ENCODE peak calls at places on chromosomes 7 and 10, in five cellular contexts. One of them, this sample, is unnamed.

GRCh38 chr10:85400981-85401695 is 965.5 kb downstream of the GRID1 start:
- DNase-seq in GM19239: no peak
- DNase-seq in CD14-positive monocyte: no peak
- DNase-seq in Calu3: no peak
- DNase-seq in stimulated activated CD4-positive, alpha-beta T cell treated with anti-CD3 and anti-CD28 coated beads, Interleukin-1b, Interleukin-23, amount 100 ng/mL, for 48 hours: no peak
- DNase-seq in this sample: no peak

GRCh38 chr7:68441610-68442009 is 1156.7 kb upstream of the AUTS2 start:
- DNase-seq in GM19239: no peak
- DNase-seq in CD14-positive monocyte: no peak
- DNase-seq in Calu3: no peak
- DNase-seq in stimulated activated CD4-positive, alpha-beta T cell treated with anti-CD3 and anti-CD28 coated beads, Interleukin-1b, Interleukin-23, amount 100 ng/mL, for 48 hours: no peak
- DNase-seq in this sample: no peak

GRCh38 chr7:1548438-1548831 is 7.6 kb downstream of the TMEM184A start:
- DNase-seq in Calu3: no peak
- DNase-seq in GM19239: no peak
- DNase-seq in stimulated activated CD4-positive, alpha-beta T cell treated with anti-CD3 and anti-CD28 coated beads, Interleukin-1b, Interleukin-23, amount 100 ng/mL, for 48 hours: no peak
- DNase-seq in CD14-positive monocyte: peak
- DNase-seq in this sample: no peak

GRCh38 chr7:36171503-36171902 is 18.4 kb downstream of the EEPD1 start:
- DNase-seq in Calu3: no peak
- DNase-seq in GM19239: no peak
- DNase-seq in stimulated activated CD4-positive, alpha-beta T cell treated with anti-CD3 and anti-CD28 coated beads, Interleukin-1b, Interleukin-23, amount 100 ng/mL, for 48 hours: no peak
- DNase-seq in CD14-positive monocyte: no peak
- DNase-seq in this sample: no peak

GRCh38 chr7:47379629-47380324 is 202.1 kb downstream of the TNS3 start:
- DNase-seq in GM19239: no peak
- DNase-seq in stimulated activated CD4-positive, alpha-beta T cell treated with anti-CD3 and anti-CD28 coated beads, Interleukin-1b, Interleukin-23, amount 100 ng/mL, for 48 hours: no peak
- DNase-seq in CD14-positive monocyte: no peak
- DNase-seq in Calu3: peak
- DNase-seq in this sample: no peak

GRCh38 chr7:21305455-21306235 is 122.2 kb upstream of the SP4 start:
- DNase-seq in stimulated activated CD4-positive, alpha-beta T cell treated with anti-CD3 and anti-CD28 coated beads, Interleukin-1b, Interleukin-23, amount 100 ng/mL, for 48 hours: no peak
- DNase-seq in Calu3: no peak
- DNase-seq in CD14-positive monocyte: no peak
- DNase-seq in GM19239: no peak
- DNase-seq in this sample: no peak

GRCh38 chr7:83836028-83836427 is 187.1 kb upstream of the SEMA3E start:
- DNase-seq in Calu3: no peak
- DNase-seq in CD14-positive monocyte: no peak
- DNase-seq in stimulated activated CD4-positive, alpha-beta T cell treated with anti-CD3 and anti-CD28 coated beads, Interleukin-1b, Interleukin-23, amount 100 ng/mL, for 48 hours: no peak
- DNase-seq in GM19239: no peak
- DNase-seq in this sample: no peak

GRCh38 chr10:127813290-127813689 is 76.3 kb downstream of the FOXI2 start:
- DNase-seq in GM19239: no peak
- DNase-seq in CD14-positive monocyte: no peak
- DNase-seq in Calu3: no peak
- DNase-seq in stimulated activated CD4-positive, alpha-beta T cell treated with anti-CD3 and anti-CD28 coated beads, Interleukin-1b, Interleukin-23, amount 100 ng/mL, for 48 hours: no peak
- DNase-seq in this sample: no peak

GRCh38 chr7:111527545-111527944 is 34.7 kb downstream of the IMMP2L start:
- DNase-seq in stimulated activated CD4-positive, alpha-beta T cell treated with anti-CD3 and anti-CD28 coated beads, Interleukin-1b, Interleukin-23, amount 100 ng/mL, for 48 hours: no peak
- DNase-seq in GM19239: peak
- DNase-seq in Calu3: no peak
- DNase-seq in CD14-positive monocyte: no peak
- DNase-seq in this sample: no peak